ENCODE peak calls at places on chromosomes 5 and 9, in nine cellular contexts. F, K, R, O, Z, C, Q, J and E are unnamed samples.

GRCh38 chr5:137595680-137596079 is 96.6 kb upstream of the SPOCK1 start:
- DNase-seq in Q (no peak), J (no peak), F (no peak), O (no peak), Z (no peak), K (no peak), R (no peak), C (peak), E (no peak)

GRCh38 chr9:83062011-83062652 is 810 bp downstream of the RASEF start:
- DNase-seq in Q (peak), C (no peak), J (no peak), R (no peak), Z (no peak), K (no peak), F (peak), O (no peak), E (no peak)

GRCh38 chr9:89077519-89077918 is 86.3 kb downstream of the S1PR3 start:
- DNase-seq in Q (no peak), R (no peak), O (no peak), F (no peak), J (no peak), Z (no peak), K (no peak), C (no peak), E (no peak)

GRCh38 chr9:124496075-124496893 is 10.9 kb downstream of the NR5A1 start:
- DNase-seq in K (no peak), J (peak), O (no peak), C (no peak), Z (no peak), R (no peak), F (no peak), Q (no peak), E (no peak)

GRCh38 chr9:79408617-79409016 is 163.1 kb upstream of the TLE4 start:
- DNase-seq in R (no peak), C (no peak), K (no peak), F (no peak), J (no peak), Z (no peak), Q (no peak), O (no peak), E (no peak)

GRCh38 chr5:106757672-106758071 is 913.1 kb downstream of the EFNA5 start:
- DNase-seq in Q (no peak), R (no peak), O (no peak), J (no peak), Z (no peak), C (no peak), F (no peak), K (no peak), E (no peak)

GRCh38 chr9:84839538-84839937 is 170.0 kb downstream of the NTRK2 start:
- DNase-seq in Z (no peak), R (no peak), K (no peak), F (no peak), Q (no peak), J (no peak), O (no peak), C (no peak), E (no peak)

GRCh38 chr5:140877262-140877581 is 2.1 kb downstream of the PCDHA12 start:
- DNase-seq in K (no peak), R (no peak), F (no peak), Z (no peak), J (no peak), C (no peak), Q (no peak), O (no peak), E (no peak)

GRCh38 chr5:178114325-178115135 is 1.2 kb downstream of the N4BP3 start:
- DNase-seq in F (peak), R (peak), C (peak), Q (peak), K (no peak), J (no peak), Z (no peak), O (no peak), E (peak)

GRCh38 chr5:137498736-137499505 is at the start of gene SPOCK1:
- DNase-seq in C (peak), Z (peak), O (peak), R (no peak), F (peak), J (peak), Q (peak), K (no peak), E (peak)

GRCh38 chr9:30065888-30066287 is 2318.6 kb upstream of the ACO1 start:
- DNase-seq in O (no peak), C (no peak), Z (no peak), R (no peak), F (no peak), Q (no peak), J (no peak), K (no peak), E (no peak)

GRCh38 chr9:133499130-133499891 is 20.4 kb upstream of the SLC2A6 start:
- DNase-seq in Q (no peak), K (no peak), R (no peak), Z (no peak), F (no peak), J (peak), C (no peak), O (no peak), E (no peak)

GRCh38 chr5:54620583-54620933 is 103.0 kb downstream of the SNX18 start:
- DNase-seq in J (no peak), O (no peak), C (peak), K (no peak), Z (peak), R (no peak), Q (no peak), F (no peak), E (no peak)

GRCh38 chr9:131624636-131625241 is 79.4 kb downstream of the PRRT1B start:
- DNase-seq in K (no peak), F (no peak), C (no peak), Q (peak), R (no peak), O (peak), J (no peak), Z (no peak), E (peak)

GRCh38 chr5:107736608-107737007 is 65.9 kb upstream of the EFNA5 start:
- DNase-seq in C (no peak), Q (no peak), R (no peak), Z (no peak), O (no peak), K (no peak), J (no peak), F (no peak), E (no peak)

GRCh38 chr5:96537386-96537785 is 104.3 kb upstream of the PCSK1 start:
- DNase-seq in Z (no peak), K (no peak), F (no peak), C (no peak), Q (no peak), J (no peak), R (no peak), O (no peak), E (no peak)

GRCh38 chr9:93577045-93577939 is 908 bp downstream of the PHF2 start:
- DNase-seq in Q (peak), K (no peak), C (peak), Z (peak), R (no peak), J (peak), O (no peak), F (peak), E (peak)

GRCh38 chr5:32600057-32600622 is 14.8 kb downstream of the SUB1 start:
- DNase-seq in J (peak), C (no peak), Q (no peak), Z (no peak), K (no peak), O (no peak), F (no peak), R (no peak), E (no peak)

GRCh38 chr9:81776390-81776789 is 87.0 kb upstream of the TLE1 start:
- DNase-seq in K (no peak), J (peak), Z (no peak), C (no peak), O (no peak), F (peak), R (no peak), Q (no peak), E (no peak)

GRCh38 chr9:108910914-108911313 is 23.0 kb downstream of the ELP1 start:
- DNase-seq in C (no peak), F (no peak), J (no peak), O (no peak), Q (no peak), K (no peak), Z (no peak), R (no peak), E (no peak)

GRCh38 chr9:83449166-83449565 is 89.0 kb downstream of the FRMD3 start:
- DNase-seq in C (no peak), O (no peak), Q (no peak), Z (no peak), R (no peak), F (no peak), J (no peak), K (no peak), E (no peak)

GRCh38 chr5:43041669-43042175 is 1.6 kb upstream of the ANXA2R start:
- DNase-seq in C (peak), Z (peak), R (peak), Q (peak), F (peak), O (no peak), K (peak), J (peak), E (peak)

GRCh38 chr5:119694284-119694683 is 64.9 kb downstream of the FAM170A start:
- DNase-seq in Z (no peak), C (no peak), Q (no peak), K (no peak), R (no peak), O (no peak), F (no peak), J (no peak), E (no peak)

GRCh38 chr9:70444904-70445303 is 30.4 kb upstream of the KLF9 start:
- DNase-seq in O (no peak), Z (no peak), R (no peak), K (no peak), C (no peak), Q (no peak), F (no peak), J (no peak), E (no peak)

GRCh38 chr5:1035421-1036405 is 27.1 kb downstream of the NKD2 start:
- DNase-seq in Q (peak), F (no peak), R (no peak), Z (no peak), J (no peak), C (peak), K (no peak), O (no peak), E (no peak)

GRCh38 chr9:105511486-105511885 is 46.4 kb upstream of the FKTN start:
- DNase-seq in Q (no peak), K (no peak), O (no peak), C (no peak), J (no peak), R (no peak), Z (no peak), F (no peak), E (no peak)

GRCh38 chr9:19445452-19445851 is 36.6 kb downstream of the ACER2 start:
- DNase-seq in O (no peak), C (no peak), F (no peak), Q (no peak), K (no peak), Z (no peak), R (no peak), J (no peak), E (no peak)

GRCh38 chr9:75188756-75189155 is 100.4 kb downstream of the OSTF1 start:
- DNase-seq in J (no peak), Z (no peak), C (no peak), Q (no peak), O (no peak), F (no peak), K (no peak), R (no peak), E (no peak)

GRCh38 chr9:114849450-114849849 is 43.6 kb upstream of the TNFSF15 start:
- DNase-seq in Q (no peak), K (no peak), Z (no peak), R (no peak), F (no peak), C (no peak), J (no peak), O (no peak), E (no peak)

GRCh38 chr5:127025507-127025906 is 4.9 kb downstream of the MARCHF3 start:
- DNase-seq in Z (no peak), C (no peak), Q (no peak), K (no peak), F (no peak), R (no peak), O (no peak), J (no peak), E (peak)

GRCh38 chr9:88313364-88314220 is 74.7 kb upstream of the SPIN1 start:
- DNase-seq in F (no peak), C (no peak), J (no peak), Z (no peak), O (no peak), K (no peak), Q (no peak), R (no peak), E (no peak)

GRCh38 chr9:110173322-110173642 is 34.7 kb downstream of the C9orf152 start:
- DNase-seq in Q (no peak), J (no peak), K (no peak), O (no peak), Z (no peak), F (no peak), C (peak), R (no peak), E (no peak)

GRCh38 chr9:110178281-110178680 is 29.7 kb downstream of the C9orf152 start:
- DNase-seq in O (no peak), C (peak), Q (no peak), F (no peak), Z (no peak), K (no peak), R (no peak), J (no peak), E (no peak)

GRCh38 chr9:110179734-110180133 is 28.2 kb downstream of the C9orf152 start:
- DNase-seq in O (no peak), J (no peak), Z (no peak), F (no peak), R (no peak), C (no peak), Q (no peak), K (no peak), E (no peak)

GRCh38 chr9:110170728-110171257 is 37.2 kb downstream of the C9orf152 start:
- DNase-seq in K (no peak), R (no peak), J (no peak), C (no peak), Z (no peak), F (no peak), O (no peak), Q (no peak), E (no peak)

DNA sequence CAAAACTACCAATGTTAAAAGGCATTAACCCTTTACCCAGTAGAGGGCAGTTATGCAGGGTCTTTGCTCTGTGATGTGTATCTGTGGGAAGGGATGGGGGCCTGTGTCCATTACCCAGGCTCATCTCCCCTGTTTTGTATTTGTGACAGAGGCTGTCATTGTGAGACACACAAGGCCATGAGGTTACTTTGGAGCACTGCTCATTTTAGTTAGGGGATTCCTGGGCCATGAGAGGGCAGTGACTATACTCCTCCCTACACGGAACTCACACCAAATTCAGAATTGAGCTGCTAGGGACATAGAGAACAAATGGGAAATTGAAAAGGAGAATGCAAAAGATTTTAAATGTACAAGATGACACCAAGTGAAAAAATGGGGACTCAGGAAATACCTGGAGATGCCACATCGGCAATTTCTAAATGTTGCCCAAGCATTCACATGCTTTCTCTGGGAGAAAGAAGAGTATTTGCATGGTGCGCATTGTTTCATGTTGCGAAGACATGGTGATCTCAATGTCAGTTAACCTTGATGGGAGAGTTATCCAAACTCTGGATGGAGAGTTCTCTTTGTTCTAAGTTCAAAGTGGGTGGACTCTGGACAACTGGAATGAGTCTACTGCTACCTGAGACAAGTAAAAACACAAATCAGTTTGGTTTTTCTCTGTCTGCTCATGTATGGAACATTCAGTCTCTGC is 32.5 kb downstream of the C9orf152 start:
- DNase-seq in R (no peak), O (no peak), K (no peak), Q (no peak), Z (no peak), C (peak), J (no peak), F (no peak), E (no peak)
- TF ChIP-seq POLR2A in R (no peak), O (no peak), K (no peak), Q (no peak), Z (no peak), C (no peak), J (no peak), F (no peak), E (no peak)

GRCh38 chr5:77851229-77852067 is 75.3 kb upstream of the TBCA start:
- DNase-seq in Z (peak), F (no peak), O (no peak), K (no peak), C (no peak), J (peak), Q (peak), R (no peak), E (peak)

GRCh38 chr5:77850536-77851228 is 74.5 kb upstream of the TBCA start:
- DNase-seq in F (no peak), J (no peak), Q (no peak), O (no peak), R (no peak), K (no peak), C (no peak), Z (no peak), E (peak)

GRCh38 chr5:77853353-77853907 is 77.3 kb upstream of the TBCA start:
- DNase-seq in C (no peak), Q (no peak), R (no peak), J (no peak), K (no peak), Z (no peak), O (no peak), F (no peak), E (no peak)

GRCh38 chr5:77852068-77852513 is 76.0 kb upstream of the TBCA start:
- DNase-seq in R (no peak), J (no peak), C (no peak), O (no peak), K (no peak), Q (no peak), F (no peak), Z (no peak), E (no peak)

DNA sequence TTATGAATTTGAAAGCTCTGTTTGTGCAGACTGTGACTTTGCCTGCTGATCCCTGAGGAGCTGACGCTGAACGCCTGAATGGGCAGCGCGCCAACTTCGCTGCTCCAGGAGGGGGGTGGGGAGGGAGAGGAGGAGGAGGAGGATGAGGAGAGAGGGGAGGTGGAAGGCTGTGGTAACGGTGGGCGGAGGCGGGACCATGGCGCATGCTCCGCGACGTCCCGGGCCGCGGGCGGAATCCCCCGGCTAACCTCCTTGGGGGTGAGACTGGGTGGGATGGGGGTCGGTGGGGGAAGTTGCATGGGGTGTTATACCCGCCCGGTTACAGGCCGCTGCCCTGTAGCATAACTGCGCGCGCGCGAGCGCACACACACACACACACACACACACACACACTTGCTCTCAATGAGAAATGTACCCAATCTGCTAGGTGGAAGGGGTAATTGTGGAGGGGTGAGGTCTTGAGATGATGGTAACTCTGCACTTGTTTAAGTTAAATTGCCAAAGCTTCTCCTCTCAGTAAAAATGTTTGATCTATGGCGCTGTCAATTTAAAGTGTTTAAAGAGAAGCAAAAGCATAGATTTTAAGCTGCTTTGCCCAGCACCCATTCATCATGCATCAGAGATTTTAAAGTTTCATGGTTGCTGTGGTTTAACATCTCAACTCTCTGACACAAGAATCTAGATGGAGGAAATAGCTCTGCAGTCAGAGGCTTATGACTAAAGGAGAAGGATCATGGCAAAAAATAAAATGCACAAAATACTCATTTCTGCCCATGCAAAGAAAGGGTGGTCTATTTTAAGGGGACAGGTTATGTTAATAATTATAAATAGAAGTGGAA is 76.6 kb upstream of the TBCA start:
- DNase-seq in K (no peak), R (peak), J (peak), C (no peak), O (no peak), Z (peak), Q (peak), F (peak), E (peak)
- TF ChIP-seq POLR2A in K (no peak), R (no peak), J (no peak), C (no peak), O (no peak), Z (no peak), Q (no peak), F (no peak), E (no peak)

GRCh38 chr9:38198140-38198539 is 129.1 kb upstream of the SHB start:
- DNase-seq in R (no peak), O (no peak), F (no peak), C (no peak), Q (no peak), J (no peak), Z (no peak), K (no peak), E (no peak)

GRCh38 chr9:38195737-38196161 is 126.7 kb upstream of the SHB start:
- DNase-seq in F (no peak), Q (peak), R (no peak), O (no peak), K (no peak), C (no peak), J (peak), Z (no peak), E (no peak)

GRCh38 chr9:38196721-38197120 is 127.7 kb upstream of the SHB start:
- DNase-seq in K (no peak), Z (no peak), R (no peak), Q (no peak), F (no peak), C (no peak), J (no peak), O (no peak), E (no peak)

GRCh38 chr9:38192731-38193130 is 123.7 kb upstream of the SHB start:
- DNase-seq in C (no peak), F (no peak), K (no peak), R (no peak), Q (no peak), J (no peak), Z (no peak), O (no peak), E (no peak)
- TF ChIP-seq POLR2A in C (no peak), F (no peak), K (no peak), R (no peak), Q (no peak), J (no peak), Z (no peak), O (no peak), E (no peak)

GRCh38 chr5:176533894-176534611 is 3.1 kb downstream of the RNF44 start:
- DNase-seq in K (no peak), Q (peak), J (peak), Z (peak), C (no peak), F (peak), O (no peak), R (peak), E (peak)

GRCh38 chr5:176535655-176536131 is 1.5 kb downstream of the RNF44 start:
- DNase-seq in C (no peak), Z (no peak), J (peak), Q (peak), R (no peak), K (no peak), F (no peak), O (no peak), E (peak)

GRCh38 chr5:176536132-176536901 is 885 bp downstream of the RNF44 start:
- DNase-seq in Z (peak), F (peak), J (peak), O (peak), K (peak), C (peak), R (peak), Q (peak), E (peak)

GRCh38 chr5:176534640-176535039 is 2.6 kb downstream of the RNF44 start:
- DNase-seq in J (peak), O (no peak), Q (peak), F (peak), K (no peak), R (peak), Z (no peak), C (no peak), E (no peak)

DNA sequence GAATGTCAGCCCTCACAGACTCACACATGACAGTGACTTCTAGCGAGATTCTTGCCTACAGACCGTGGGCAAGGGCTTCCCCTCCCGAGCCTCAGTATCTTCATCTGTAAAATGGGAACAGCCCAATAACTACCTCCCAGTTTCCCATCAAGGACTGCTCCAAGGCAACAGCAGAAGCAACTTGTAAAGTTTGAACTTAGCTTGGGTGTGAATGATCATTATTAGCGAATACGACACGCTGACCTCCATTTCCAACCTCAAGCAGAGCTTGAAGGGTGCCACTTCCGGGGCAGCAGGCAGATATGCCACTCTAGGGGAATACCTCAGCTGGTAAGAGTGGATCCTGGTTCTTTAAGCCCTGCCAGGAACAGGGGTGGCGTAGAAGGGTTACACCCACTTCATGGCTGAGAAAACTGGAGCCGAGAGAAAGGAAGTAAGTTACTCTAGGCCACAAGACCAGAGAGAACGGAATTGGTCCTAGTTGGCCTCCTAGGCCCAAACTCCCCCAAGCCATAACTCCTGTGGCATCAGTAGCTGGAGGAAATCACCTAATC is 2.0 kb downstream of the RNF44 start:
- DNase-seq in C (no peak), Z (no peak), K (no peak), F (peak), O (no peak), J (peak), Q (no peak), R (peak), E (peak)
- TF ChIP-seq POLR2A in C (no peak), Z (no peak), K (peak), F (peak), O (no peak), J (no peak), Q (no peak), R (peak), E (no peak)